ENCODE peak calls at places on chromosome 20, in four cellular contexts. A is MM.1S, W is tibial artery, Q is cardiac fibroblast. T is an unnamed sample.

GRCh38 chr20:57417830-57418780 is 26.9 kb downstream of the RBM38 start:
- DNase-seq in Q (no peak), A (peak), W (no peak), T (no peak)

GRCh38 chr20:53077373-53078205 is 105.4 kb downstream of the TSHZ2 start:
- DNase-seq in Q (no peak), A (no peak), W (peak), T (no peak)

GRCh38 chr20:32457476-32457986 is 99.4 kb downstream of the ASXL1 start:
- DNase-seq in A (peak), Q (peak), W (no peak), T (peak)

GRCh38 chr20:63409834-63410435 is 48.8 kb upstream of the CHRNA4 start:
- DNase-seq in Q (no peak), A (no peak), W (no peak), T (no peak)

GRCh38 chr20:11155156-11155805 is 481.5 kb upstream of the JAG1 start:
- DNase-seq in W (no peak), Q (no peak), A (no peak), T (no peak)

GRCh38 chr20:20360464-20360863 is 7.4 kb upstream of the INSM1 start:
- DNase-seq in W (no peak), A (peak), Q (peak), T (peak)

GRCh38 chr20:63028461-63028921 is 21.7 kb upstream of the BHLHE23 start:
- DNase-seq in A (no peak), Q (no peak), W (no peak), T (no peak)

GRCh38 chr20:17327185-17327780 is 100.4 kb downstream of the PCSK2 start:
- DNase-seq in A (no peak), Q (no peak), W (no peak), T (no peak)

GRCh38 chr20:14997791-14998190 is 660.4 kb upstream of the FLRT3 start:
- DNase-seq in Q (peak), A (no peak), W (no peak), T (no peak)

GRCh38 chr20:23049933-23050838 is 714 bp upstream of the THBD start:
- DNase-seq in A (no peak), W (peak), Q (peak), T (no peak)

GRCh38 chr20:1185781-1186334 is 1.1 kb upstream of the TMEM74B start:
- DNase-seq in A (peak), Q (peak), W (no peak), T (peak)

GRCh38 chr20:45100563-45101245 is at the start of gene KCNS1:
- DNase-seq in Q (no peak), W (no peak), A (no peak), T (peak)

GRCh38 chr20:41483553-41483930 is 116.9 kb upstream of the EMILIN3 start:
- DNase-seq in A (no peak), W (no peak), Q (peak), T (no peak)

GRCh38 chr20:44481719-44482416 is 6.2 kb downstream of the TTPAL start:
- DNase-seq in A (no peak), Q (no peak), W (no peak), T (no peak)

GRCh38 chr20:32013326-32013725 is 3.1 kb downstream of the CCM2L start:
- DNase-seq in Q (no peak), W (no peak), A (no peak), T (no peak)

GRCh38 chr20:53579266-53579580 is 14.4 kb downstream of the ZNF217 start:
- DNase-seq in A (no peak), W (no peak), Q (no peak), T (no peak)

GRCh38 chr20:19045366-19045765 is 167.1 kb upstream of the SLC24A3 start:
- DNase-seq in W (no peak), A (no peak), Q (no peak), T (no peak)

GRCh38 chr20:18986895-18987580 is 173.5 kb downstream of the SCP2D1 start:
- DNase-seq in A (no peak), W (peak), Q (no peak), T (no peak)

GRCh38 chr20:17491488-17491887 is 39.7 kb downstream of the BFSP1 start:
- DNase-seq in A (no peak), W (no peak), Q (no peak), T (no peak)

GRCh38 chr20:36394340-36394965 is 88.3 kb downstream of the DLGAP4 start:
- DNase-seq in W (no peak), A (no peak), Q (no peak), T (no peak)

GRCh38 chr20:35215066-35215956 is 11.2 kb upstream of the MMP24 start:
- DNase-seq in Q (peak), A (no peak), W (no peak), T (no peak)

GRCh38 chr20:25223179-25223661 is 24.7 kb upstream of the PYGB start:
- DNase-seq in A (no peak), W (no peak), Q (peak), T (no peak)

GRCh38 chr20:25247100-25247665 is 702 bp upstream of the PYGB start:
- DNase-seq in A (peak), Q (peak), W (peak), T (no peak)

GRCh38 chr20:29410805-29411457 is 1846.5 kb upstream of the DEFB115 start:
- DNase-seq in W (no peak), Q (no peak), A (no peak), T (peak)

GRCh38 chr20:62376112-62377063 is 9.3 kb upstream of the LAMA5 start:
- DNase-seq in Q (no peak), W (no peak), A (no peak), T (no peak)

GRCh38 chr20:34316191-34316814 is 13.1 kb upstream of the AHCY start:
- DNase-seq in Q (peak), A (no peak), W (no peak), T (no peak)

GRCh38 chr20:52869698-52870288 is 102.4 kb upstream of the TSHZ2 start:
- DNase-seq in W (no peak), Q (no peak), A (no peak), T (no peak)

GRCh38 chr20:25012616-25013189 is 20.2 kb upstream of the APMAP start:
- DNase-seq in A (no peak), W (peak), Q (no peak), T (no peak)

GRCh38 chr20:62621251-62622110 is 20.8 kb upstream of the SLCO4A1 start:
- DNase-seq in A (no peak), W (no peak), Q (no peak), T (no peak)

GRCh38 chr20:54078296-54078695 is 7.9 kb upstream of the BCAS1 start:
- DNase-seq in Q (no peak), A (peak), W (no peak), T (peak)

GRCh38 chr20:48635791-48636267 is 192.0 kb downstream of the PREX1 start:
- DNase-seq in A (peak), Q (peak), W (no peak), T (peak)

GRCh38 chr20:58471161-58471834 is 43.9 kb downstream of the APCDD1L start:
- DNase-seq in Q (no peak), W (no peak), A (no peak), T (no peak)
- TF ChIP-seq CTCF in Q (no peak), W (no peak), A (no peak), T (no peak)

GRCh38 chr20:10094566-10095173 is 59.9 kb downstream of the ANKEF1 start:
- DNase-seq in A (no peak), Q (peak), W (no peak), T (no peak)
- TF ChIP-seq CTCF in A (no peak), Q (peak), W (no peak), T (no peak)

GRCh38 chr20:43456809-43457639 is 672 bp upstream of the SRSF6 start:
- DNase-seq in Q (peak), A (peak), W (peak), T (peak)
- TF ChIP-seq CTCF in Q (no peak), A (no peak), W (no peak), T (no peak)

DNA sequence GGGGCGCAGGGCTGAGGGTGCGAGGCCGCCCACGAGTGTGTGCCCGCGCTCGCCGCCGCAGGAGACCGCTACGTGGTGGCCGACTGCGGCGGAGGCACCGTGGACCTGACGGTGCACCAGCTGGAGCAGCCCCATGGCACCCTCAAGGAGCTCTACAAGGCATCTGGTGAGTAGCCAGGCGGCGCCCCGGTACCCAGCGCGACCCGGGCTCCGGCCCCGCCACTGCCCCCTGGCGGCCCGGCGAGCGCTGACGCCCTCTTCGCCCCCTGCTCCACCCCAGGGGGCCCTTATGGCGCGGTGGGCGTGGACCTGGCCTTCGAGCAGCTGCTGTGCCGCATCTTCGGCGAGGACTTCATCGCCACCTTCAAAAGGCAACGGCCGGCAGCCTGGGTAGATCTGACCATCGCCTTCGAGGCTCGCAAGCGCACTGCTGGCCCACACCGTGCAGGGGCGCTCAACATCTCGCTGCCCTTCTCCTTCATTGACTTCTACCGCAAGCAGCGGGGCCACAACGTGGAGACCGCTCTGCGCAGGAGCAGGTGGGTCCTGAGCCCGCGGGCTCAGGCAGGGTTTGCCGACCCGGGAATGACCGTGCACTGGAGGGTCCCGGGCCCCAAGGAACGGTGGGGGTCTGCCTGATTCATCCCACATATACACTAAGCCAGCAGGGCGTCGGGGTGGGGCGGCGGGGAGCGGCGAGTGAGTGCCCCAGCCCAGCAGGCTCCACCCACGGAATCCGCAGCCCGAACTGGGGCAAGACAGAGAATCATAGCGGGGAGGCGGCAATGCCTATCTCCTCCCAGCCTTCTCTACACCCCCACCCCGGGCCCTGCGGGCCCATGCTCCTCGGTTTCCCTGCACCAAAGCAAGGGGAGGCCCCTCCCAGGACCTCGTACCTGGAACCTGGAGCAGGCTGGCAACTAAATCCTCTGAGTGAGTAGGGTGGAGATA is 17.5 kb downstream of the HSPA12B start:
- DNase-seq in Q (no peak), A (no peak), W (no peak), T (peak)
- TF ChIP-seq CTCF in Q (peak), A (peak), W (peak), T (peak)

DNA sequence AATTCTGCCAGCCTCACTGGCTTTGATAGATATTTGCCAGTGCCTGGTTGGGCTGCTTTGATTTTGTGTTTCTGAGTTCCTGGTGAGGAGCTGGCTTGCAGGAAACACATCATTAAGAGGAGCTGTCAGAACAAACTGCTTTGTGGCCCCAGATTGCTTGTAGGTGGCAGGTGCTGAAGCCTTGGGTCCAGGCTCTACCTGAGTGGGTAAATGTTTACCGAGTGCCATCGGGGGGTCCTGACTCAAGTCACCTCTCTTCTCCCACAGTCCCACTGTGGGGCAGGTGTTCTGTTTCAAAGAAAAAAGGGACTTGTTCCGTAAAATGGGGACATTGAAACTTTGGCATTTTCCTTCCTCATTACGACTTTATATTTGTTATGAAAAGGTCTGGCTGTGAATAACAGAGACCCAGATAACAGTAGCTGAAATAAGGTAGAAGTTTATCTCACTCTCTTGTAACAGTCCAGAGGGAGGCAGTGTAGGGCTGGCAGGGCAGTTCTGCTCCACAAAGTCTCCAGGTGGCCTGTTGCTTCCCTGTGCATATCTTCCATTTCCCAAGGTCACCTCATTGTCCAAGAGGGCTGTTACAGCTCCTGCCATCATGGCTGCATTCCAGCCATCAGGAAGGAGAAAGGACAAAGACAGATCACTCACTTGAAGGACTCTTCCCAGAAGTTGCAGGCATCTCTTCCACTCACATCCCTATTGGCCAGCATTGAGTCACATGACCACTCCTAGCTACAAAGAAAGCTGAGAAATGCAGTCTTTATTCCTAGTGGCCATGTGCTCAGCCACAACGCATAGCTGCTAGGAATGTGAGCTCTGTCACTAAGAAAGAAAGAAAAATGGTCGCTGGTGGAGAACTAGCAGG is 149.9 kb upstream of the KCNG1 start:
- DNase-seq in W (no peak), Q (peak), A (no peak), T (no peak)
- TF ChIP-seq CTCF in W (no peak), Q (no peak), A (no peak), T (no peak)

GRCh38 chr20:37396520-37397075 is 50.7 kb downstream of the SRC start:
- DNase-seq in A (no peak), W (no peak), Q (no peak), T (no peak)
- TF ChIP-seq CTCF in A (no peak), W (no peak), Q (no peak), T (no peak)

DNA sequence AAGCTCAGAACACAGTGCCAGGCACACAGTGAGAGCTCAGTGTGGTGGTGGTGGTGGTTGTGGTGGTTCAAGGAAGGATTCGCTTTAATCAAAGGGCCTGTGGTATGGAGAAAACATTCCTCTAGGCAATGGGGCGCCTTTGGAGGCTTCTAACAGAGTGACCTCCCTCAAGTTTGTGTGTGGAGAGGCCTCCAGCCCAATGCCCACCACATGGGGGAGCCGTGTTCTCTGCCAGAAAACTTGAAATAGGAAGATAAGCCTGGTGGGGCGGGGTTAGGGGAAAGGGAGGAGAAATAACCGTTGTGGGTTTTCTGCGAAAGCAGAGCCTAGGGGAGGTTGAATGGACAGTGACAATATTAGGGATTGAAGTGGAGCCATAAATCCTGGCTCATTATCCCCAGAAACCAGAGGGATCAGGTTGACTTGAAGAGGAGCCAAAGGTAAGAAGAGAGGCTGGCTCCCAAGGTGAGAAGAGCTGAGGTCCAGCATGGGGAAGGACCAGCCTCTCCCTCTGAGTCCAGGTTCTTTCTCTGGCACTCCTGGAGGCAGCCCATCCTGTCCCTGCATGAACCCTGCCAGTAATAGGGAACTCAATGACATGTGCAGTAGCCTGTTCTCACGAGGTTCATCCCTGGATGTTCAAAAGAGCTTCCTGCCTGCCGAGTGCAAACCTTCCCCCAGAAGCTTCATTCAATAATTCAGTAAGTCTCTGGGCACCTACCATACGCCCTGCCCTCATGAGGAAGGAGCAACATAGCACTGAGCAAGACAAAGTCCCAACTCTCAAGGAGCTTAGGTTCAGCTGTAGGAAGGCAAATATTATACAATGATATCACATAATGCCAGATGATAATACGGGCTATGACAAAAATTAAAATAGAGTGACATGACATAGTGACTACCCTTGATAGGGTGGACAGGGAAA is 51.4 kb downstream of the TGM2 start:
- DNase-seq in Q (no peak), A (peak), W (no peak), T (no peak)
- TF ChIP-seq CTCF in Q (no peak), A (peak), W (no peak), T (peak)

T was measured in GM13977.